ENCODE peak calls at places on chromosomes 11 and 22, in nine cellular contexts. One of them, this sample, is unnamed.

GRCh38 chr11:108975641-108976071 is 310.8 kb downstream of the DDX10 start:
- DNase-seq in mammary epithelial cell: no peak
- DNase-seq in cardiac septum: no peak
- DNase-seq in naive thymus-derived CD8-positive, alpha-beta T cell: no peak
- DNase-seq in NCI-H1105 treated with DMSO at 0.1 percent for 48 hours: peak; percentile 86
- DNase-seq in mucosa of gallbladder: no peak
- DNase-seq in heart left ventricle: peak; percentile 55
- DNase-seq in activated naive CD8-positive, alpha-beta T cell treated with anti-CD3 and anti-CD28 coated beads for 36 hours: no peak
- DNase-seq in left cardiac atrium: peak; percentile 34
- DNase-seq in this sample: no peak

GRCh38 chr11:61429346-61429690 is 457 bp downstream of the CPSF7 start:
- DNase-seq in mammary epithelial cell: peak; percentile 46
- DNase-seq in cardiac septum: peak; percentile 80
- DNase-seq in naive thymus-derived CD8-positive, alpha-beta T cell: peak; percentile 77
- DNase-seq in NCI-H1105 treated with DMSO at 0.1 percent for 48 hours: peak; percentile 55
- DNase-seq in mucosa of gallbladder: peak; percentile 20
- DNase-seq in heart left ventricle: peak; percentile 75
- DNase-seq in activated naive CD8-positive, alpha-beta T cell treated with anti-CD3 and anti-CD28 coated beads for 36 hours: peak; percentile 86
- DNase-seq in left cardiac atrium: peak; percentile 76
- DNase-seq in this sample: peak; percentile 6

GRCh38 chr22:35728639-35729308 is 11.1 kb downstream of the APOL5 start:
- DNase-seq in mammary epithelial cell: peak; percentile 73
- DNase-seq in cardiac septum: no peak
- DNase-seq in naive thymus-derived CD8-positive, alpha-beta T cell: no peak
- DNase-seq in NCI-H1105 treated with DMSO at 0.1 percent for 48 hours: peak; percentile 86
- DNase-seq in mucosa of gallbladder: peak; percentile 90
- DNase-seq in heart left ventricle: no peak
- DNase-seq in activated naive CD8-positive, alpha-beta T cell treated with anti-CD3 and anti-CD28 coated beads for 36 hours: no peak
- DNase-seq in left cardiac atrium: no peak
- DNase-seq in this sample: no peak

GRCh38 chr22:35914357-35914664 is 114.3 kb downstream of the RBFOX2 start:
- DNase-seq in mammary epithelial cell: no peak
- DNase-seq in cardiac septum: no peak
- DNase-seq in naive thymus-derived CD8-positive, alpha-beta T cell: no peak
- DNase-seq in NCI-H1105 treated with DMSO at 0.1 percent for 48 hours: no peak
- DNase-seq in mucosa of gallbladder: no peak
- DNase-seq in heart left ventricle: no peak
- DNase-seq in activated naive CD8-positive, alpha-beta T cell treated with anti-CD3 and anti-CD28 coated beads for 36 hours: no peak
- DNase-seq in left cardiac atrium: no peak
- DNase-seq in this sample: no peak

GRCh38 chr22:32880906-32881596 is 79.5 kb downstream of the TIMP3 start:
- DNase-seq in mammary epithelial cell: no peak
- DNase-seq in cardiac septum: peak; percentile 88
- DNase-seq in naive thymus-derived CD8-positive, alpha-beta T cell: no peak
- DNase-seq in NCI-H1105 treated with DMSO at 0.1 percent for 48 hours: peak; percentile 38
- DNase-seq in mucosa of gallbladder: peak; percentile 68
- DNase-seq in heart left ventricle: peak; percentile 87
- DNase-seq in activated naive CD8-positive, alpha-beta T cell treated with anti-CD3 and anti-CD28 coated beads for 36 hours: peak; percentile 1
- DNase-seq in left cardiac atrium: peak; percentile 89
- DNase-seq in this sample: no peak

GRCh38 chr11:76266269-76266668 is 60.0 kb upstream of the WNT11 start:
- DNase-seq in mammary epithelial cell: peak; percentile 88
- DNase-seq in cardiac septum: no peak
- DNase-seq in naive thymus-derived CD8-positive, alpha-beta T cell: no peak
- DNase-seq in NCI-H1105 treated with DMSO at 0.1 percent for 48 hours: no peak
- DNase-seq in mucosa of gallbladder: no peak
- DNase-seq in heart left ventricle: no peak
- DNase-seq in activated naive CD8-positive, alpha-beta T cell treated with anti-CD3 and anti-CD28 coated beads for 36 hours: no peak
- DNase-seq in left cardiac atrium: no peak
- DNase-seq in this sample: no peak

GRCh38 chr11:122978303-122978620 is 3.4 kb downstream of the BSX start:
- DNase-seq in mammary epithelial cell: no peak
- DNase-seq in cardiac septum: no peak
- DNase-seq in naive thymus-derived CD8-positive, alpha-beta T cell: no peak
- DNase-seq in NCI-H1105 treated with DMSO at 0.1 percent for 48 hours: no peak
- DNase-seq in mucosa of gallbladder: no peak
- DNase-seq in heart left ventricle: no peak
- DNase-seq in activated naive CD8-positive, alpha-beta T cell treated with anti-CD3 and anti-CD28 coated beads for 36 hours: no peak
- DNase-seq in left cardiac atrium: no peak
- DNase-seq in this sample: no peak

GRCh38 chr11:61082161-61082870 is 20.0 kb upstream of the CD5 start:
- DNase-seq in mammary epithelial cell: no peak
- DNase-seq in cardiac septum: peak; percentile 53
- DNase-seq in naive thymus-derived CD8-positive, alpha-beta T cell: no peak
- DNase-seq in NCI-H1105 treated with DMSO at 0.1 percent for 48 hours: no peak
- DNase-seq in mucosa of gallbladder: no peak
- DNase-seq in heart left ventricle: no peak
- DNase-seq in activated naive CD8-positive, alpha-beta T cell treated with anti-CD3 and anti-CD28 coated beads for 36 hours: no peak
- DNase-seq in left cardiac atrium: no peak
- DNase-seq in this sample: no peak

GRCh38 chr11:70500076-70500847 is 101.9 kb downstream of the CTTN start:
- DNase-seq in mammary epithelial cell: no peak
- DNase-seq in cardiac septum: no peak
- DNase-seq in naive thymus-derived CD8-positive, alpha-beta T cell: no peak
- DNase-seq in NCI-H1105 treated with DMSO at 0.1 percent for 48 hours: no peak
- DNase-seq in mucosa of gallbladder: no peak
- DNase-seq in heart left ventricle: no peak
- DNase-seq in activated naive CD8-positive, alpha-beta T cell treated with anti-CD3 and anti-CD28 coated beads for 36 hours: no peak
- DNase-seq in left cardiac atrium: no peak
- DNase-seq in this sample: no peak

GRCh38 chr11:46345881-46346484 is 1.3 kb upstream of the DGKZ start:
- DNase-seq in mammary epithelial cell: peak; percentile 43
- DNase-seq in cardiac septum: no peak
- DNase-seq in naive thymus-derived CD8-positive, alpha-beta T cell: no peak
- DNase-seq in NCI-H1105 treated with DMSO at 0.1 percent for 48 hours: no peak
- DNase-seq in mucosa of gallbladder: no peak
- DNase-seq in heart left ventricle: no peak
- DNase-seq in activated naive CD8-positive, alpha-beta T cell treated with anti-CD3 and anti-CD28 coated beads for 36 hours: peak; percentile 47
- DNase-seq in left cardiac atrium: no peak
- DNase-seq in this sample: no peak

GRCh38 chr22:34080501-34080900 is 160.2 kb upstream of the LARGE1 start:
- DNase-seq in mammary epithelial cell: no peak
- DNase-seq in cardiac septum: no peak
- DNase-seq in naive thymus-derived CD8-positive, alpha-beta T cell: no peak
- DNase-seq in NCI-H1105 treated with DMSO at 0.1 percent for 48 hours: no peak
- DNase-seq in mucosa of gallbladder: no peak
- DNase-seq in heart left ventricle: no peak
- DNase-seq in activated naive CD8-positive, alpha-beta T cell treated with anti-CD3 and anti-CD28 coated beads for 36 hours: no peak
- DNase-seq in left cardiac atrium: no peak
- DNase-seq in this sample: no peak

GRCh38 chr11:130159657-130160459 is at the start of gene ST14:
- DNase-seq in mammary epithelial cell: peak; percentile 82
- DNase-seq in cardiac septum: no peak
- DNase-seq in naive thymus-derived CD8-positive, alpha-beta T cell: no peak
- DNase-seq in NCI-H1105 treated with DMSO at 0.1 percent for 48 hours: peak; percentile 83
- DNase-seq in mucosa of gallbladder: peak; percentile 66
- DNase-seq in heart left ventricle: no peak
- DNase-seq in activated naive CD8-positive, alpha-beta T cell treated with anti-CD3 and anti-CD28 coated beads for 36 hours: peak; percentile 18
- DNase-seq in left cardiac atrium: no peak
- DNase-seq in this sample: no peak

GRCh38 chr11:60942970-60943565 is 8.9 kb downstream of the SLC15A3 start:
- DNase-seq in mammary epithelial cell: peak; percentile 67
- DNase-seq in cardiac septum: no peak
- DNase-seq in naive thymus-derived CD8-positive, alpha-beta T cell: no peak
- DNase-seq in NCI-H1105 treated with DMSO at 0.1 percent for 48 hours: peak; percentile 71
- DNase-seq in mucosa of gallbladder: peak; percentile 68
- DNase-seq in heart left ventricle: no peak
- DNase-seq in activated naive CD8-positive, alpha-beta T cell treated with anti-CD3 and anti-CD28 coated beads for 36 hours: no peak
- DNase-seq in left cardiac atrium: no peak
- DNase-seq in this sample: no peak

GRCh38 chr11:128207861-128208321 is 379.5 kb downstream of the ETS1 start:
- DNase-seq in mammary epithelial cell: peak; percentile 98
- DNase-seq in cardiac septum: no peak
- DNase-seq in naive thymus-derived CD8-positive, alpha-beta T cell: no peak
- DNase-seq in NCI-H1105 treated with DMSO at 0.1 percent for 48 hours: no peak
- DNase-seq in mucosa of gallbladder: no peak
- DNase-seq in heart left ventricle: no peak
- DNase-seq in activated naive CD8-positive, alpha-beta T cell treated with anti-CD3 and anti-CD28 coated beads for 36 hours: no peak
- DNase-seq in left cardiac atrium: no peak
- DNase-seq in this sample: no peak